ENCODE peak calls at places on chromosomes 6 and 20, in ten cellular contexts. One of them, this sample, is unnamed.
A peak's percentile ranks its signal among the peaks of the same experiment; 100 is the strongest.

GRCh38 chr6:145600299-145600698 is 135.0 kb downstream of the EPM2A start:
- DNase-seq in heart left ventricle: no peak
- DNase-seq in adrenal gland: no peak
- DNase-seq in H54: no peak
- DNase-seq in IMR-90: no peak
- DNase-seq in ovary: no peak
- DNase-seq in erythroblast: no peak
- DNase-seq in sigmoid colon: no peak
- DNase-seq in spleen: no peak
- DNase-seq in A549: no peak
- DNase-seq in this sample: no peak

GRCh38 chr6:149897015-149897697 is 757 bp downstream of the RAET1E start:
- DNase-seq in heart left ventricle: peak; percentile 88
- DNase-seq in adrenal gland: peak; percentile 96
- DNase-seq in H54: peak; percentile 67
- DNase-seq in IMR-90: peak; percentile 92
- DNase-seq in ovary: peak; percentile 91
- DNase-seq in erythroblast: no peak
- DNase-seq in sigmoid colon: peak; percentile 96
- DNase-seq in spleen: peak; percentile 69
- DNase-seq in A549: peak; percentile 46
- DNase-seq in this sample: peak; percentile 96

GRCh38 chr6:12060780-12061619 is 48.9 kb downstream of the HIVEP1 start:
- DNase-seq in heart left ventricle: peak; percentile 70
- DNase-seq in adrenal gland: peak; percentile 58
- DNase-seq in H54: peak; percentile 32
- DNase-seq in IMR-90: peak; percentile 51
- DNase-seq in ovary: no peak
- DNase-seq in erythroblast: no peak
- DNase-seq in sigmoid colon: peak; percentile 79
- DNase-seq in spleen: peak; percentile 93
- DNase-seq in A549: peak; percentile 74
- DNase-seq in this sample: no peak

GRCh38 chr6:101770116-101770515 is 376.6 kb downstream of the GRIK2 start:
- DNase-seq in heart left ventricle: no peak
- DNase-seq in adrenal gland: no peak
- DNase-seq in H54: no peak
- DNase-seq in IMR-90: no peak
- DNase-seq in ovary: no peak
- DNase-seq in erythroblast: no peak
- DNase-seq in sigmoid colon: no peak
- DNase-seq in spleen: no peak
- DNase-seq in A549: no peak
- DNase-seq in this sample: no peak

GRCh38 chr20:58614984-58615760 is 35.9 kb upstream of the STX16 start:
- DNase-seq in heart left ventricle: no peak
- DNase-seq in adrenal gland: no peak
- DNase-seq in H54: no peak
- DNase-seq in IMR-90: no peak
- DNase-seq in ovary: no peak
- DNase-seq in erythroblast: no peak
- DNase-seq in sigmoid colon: no peak
- DNase-seq in spleen: peak; percentile 58
- DNase-seq in A549: no peak
- DNase-seq in this sample: no peak

GRCh38 chr6:167549187-167549586 is 224.3 kb downstream of the TTLL2 start:
- DNase-seq in heart left ventricle: no peak
- DNase-seq in adrenal gland: no peak
- DNase-seq in H54: no peak
- DNase-seq in IMR-90: no peak
- DNase-seq in ovary: no peak
- DNase-seq in erythroblast: no peak
- DNase-seq in sigmoid colon: no peak
- DNase-seq in spleen: no peak
- DNase-seq in A549: no peak
- DNase-seq in this sample: no peak

GRCh38 chr20:2930538-2930937 is 57.3 kb downstream of the PTPRA start:
- DNase-seq in heart left ventricle: no peak
- DNase-seq in adrenal gland: no peak
- DNase-seq in H54: no peak
- DNase-seq in IMR-90: no peak
- DNase-seq in ovary: no peak
- DNase-seq in erythroblast: no peak
- DNase-seq in sigmoid colon: no peak
- DNase-seq in spleen: no peak
- DNase-seq in A549: no peak
- DNase-seq in this sample: no peak

GRCh38 chr6:20791932-20792331 is 257.7 kb downstream of the CDKAL1 start:
- DNase-seq in heart left ventricle: no peak
- DNase-seq in adrenal gland: no peak
- DNase-seq in H54: no peak
- DNase-seq in IMR-90: no peak
- DNase-seq in ovary: no peak
- DNase-seq in erythroblast: no peak
- DNase-seq in sigmoid colon: no peak
- DNase-seq in spleen: no peak
- DNase-seq in A549: no peak
- DNase-seq in this sample: no peak

GRCh38 chr20:62174021-62174804 is 8.6 kb upstream of the MTG2 start:
- DNase-seq in heart left ventricle: no peak
- DNase-seq in adrenal gland: no peak
- DNase-seq in H54: no peak
- DNase-seq in IMR-90: no peak
- DNase-seq in ovary: no peak
- DNase-seq in erythroblast: no peak
- DNase-seq in sigmoid colon: no peak
- DNase-seq in spleen: peak; percentile 54
- DNase-seq in A549: no peak
- DNase-seq in this sample: no peak

GRCh38 chr6:97187951-97188350 is 95.1 kb downstream of the MMS22L start:
- DNase-seq in heart left ventricle: no peak
- DNase-seq in adrenal gland: no peak
- DNase-seq in H54: no peak
- DNase-seq in IMR-90: peak; percentile 28
- DNase-seq in ovary: no peak
- DNase-seq in erythroblast: no peak
- DNase-seq in sigmoid colon: no peak
- DNase-seq in spleen: no peak
- DNase-seq in A549: no peak
- DNase-seq in this sample: no peak

GRCh38 chr20:53900380-53900999 is 169.9 kb downstream of the BCAS1 start:
- DNase-seq in heart left ventricle: no peak
- DNase-seq in adrenal gland: no peak
- DNase-seq in H54: no peak
- DNase-seq in IMR-90: peak; percentile 95
- DNase-seq in ovary: no peak
- DNase-seq in erythroblast: no peak
- DNase-seq in sigmoid colon: no peak
- DNase-seq in spleen: no peak
- DNase-seq in A549: peak; percentile 36
- DNase-seq in this sample: no peak

DNA sequence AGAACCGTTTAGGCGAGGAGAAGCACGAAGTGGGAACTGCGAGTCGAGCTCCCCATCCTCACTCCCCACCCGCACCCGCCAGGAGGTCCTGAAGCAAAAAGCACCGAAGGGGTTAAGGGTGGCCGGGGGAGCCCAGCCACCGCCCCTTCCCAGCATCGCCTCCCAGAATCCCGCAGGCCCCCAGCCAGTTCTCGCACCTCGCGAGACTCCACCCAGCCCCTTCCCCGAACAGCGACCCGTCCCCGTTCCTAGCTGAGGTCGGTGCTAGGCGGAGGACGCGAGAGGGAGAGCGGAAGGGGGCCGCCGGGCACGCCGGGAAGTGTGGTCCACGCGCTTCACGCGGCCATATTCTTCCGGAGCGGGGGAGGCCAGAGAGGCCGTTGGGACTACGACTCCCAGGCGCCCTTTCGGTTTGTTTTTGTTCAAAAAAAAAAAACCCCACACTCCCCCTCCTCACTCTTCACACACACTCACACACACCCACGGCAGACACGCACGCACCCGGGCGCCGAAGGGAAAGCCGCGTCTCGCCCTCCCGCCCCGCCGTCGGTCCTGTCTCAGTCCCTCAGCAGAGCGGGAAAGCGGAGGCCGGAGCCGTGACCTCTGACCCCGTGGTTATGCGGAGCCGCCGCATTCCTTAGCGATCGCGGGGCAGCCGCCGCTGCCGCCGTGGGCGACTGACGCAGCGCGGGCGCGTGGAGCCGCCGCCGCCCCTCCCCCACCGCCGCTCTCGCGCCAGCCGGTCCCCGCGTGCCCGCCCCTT is at the start of gene ASXL1:
- DNase-seq in heart left ventricle: peak; percentile 99
- DNase-seq in adrenal gland: peak; percentile 98
- DNase-seq in H54: peak; percentile 89
- DNase-seq in IMR-90: peak; percentile 95
- DNase-seq in ovary: peak; percentile 98
- DNase-seq in erythroblast: peak; percentile 95
- DNase-seq in sigmoid colon: peak; percentile 98
- DNase-seq in spleen: peak; percentile 99
- DNase-seq in A549: peak; percentile 98
- DNase-seq in this sample: no peak
- TF ChIP-seq POLR2A in heart left ventricle: peak; percentile 69
- TF ChIP-seq POLR2A in adrenal gland: peak; percentile 57
- TF ChIP-seq POLR2A in H54: peak; percentile 62
- TF ChIP-seq POLR2A in IMR-90: no peak
- TF ChIP-seq POLR2A in ovary: peak; percentile 75
- TF ChIP-seq POLR2A in erythroblast: peak; percentile 83
- TF ChIP-seq POLR2A in sigmoid colon: no peak
- TF ChIP-seq POLR2A in spleen: peak; percentile 58
- TF ChIP-seq POLR2A in A549: peak; percentile 49
- TF ChIP-seq POLR2A in this sample: no peak

DNA sequence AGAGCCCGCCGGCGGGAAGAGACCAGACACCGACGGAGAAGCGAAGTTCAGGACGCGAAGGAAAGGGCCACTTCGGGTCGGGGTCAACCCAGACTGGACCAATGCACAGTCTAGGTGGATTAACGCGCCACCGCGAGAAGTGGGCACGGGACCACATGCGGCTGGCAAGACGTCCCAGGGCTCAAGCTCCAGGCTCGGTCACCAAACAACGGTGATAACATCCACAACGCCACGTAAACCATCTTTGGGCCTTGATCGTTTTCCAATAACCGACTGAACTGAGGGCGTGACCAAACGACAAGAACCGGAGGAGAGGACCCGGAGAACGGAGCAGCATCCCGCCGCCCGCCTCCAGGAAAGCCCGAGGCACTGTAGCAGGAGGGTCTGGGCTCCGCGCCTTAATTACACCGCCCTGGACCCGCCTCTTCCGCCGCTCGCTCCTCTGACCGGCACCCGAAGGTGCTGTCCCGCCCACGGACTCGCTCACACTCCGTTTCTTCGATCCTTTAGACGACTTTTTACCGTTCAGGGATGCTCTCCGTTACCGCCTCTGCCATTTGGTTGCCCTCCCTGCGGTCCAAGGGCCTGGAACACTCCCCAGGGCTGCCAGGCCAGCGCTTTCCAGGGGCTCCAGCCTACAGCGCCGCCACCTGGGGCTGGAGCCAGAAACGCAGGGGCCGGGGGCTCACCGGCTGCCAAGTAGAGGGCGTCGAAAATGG is 44.1 kb downstream of the DPPA5 start:
- DNase-seq in heart left ventricle: peak; percentile 45
- DNase-seq in adrenal gland: no peak
- DNase-seq in H54: peak; percentile 75
- DNase-seq in IMR-90: peak; percentile 52
- DNase-seq in ovary: peak; percentile 48
- DNase-seq in erythroblast: peak; percentile 16
- DNase-seq in sigmoid colon: peak; percentile 69
- DNase-seq in spleen: peak; percentile 91
- DNase-seq in A549: peak; percentile 67
- DNase-seq in this sample: no peak
- TF ChIP-seq POLR2A in heart left ventricle: no peak
- TF ChIP-seq POLR2A in adrenal gland: no peak
- TF ChIP-seq POLR2A in H54: peak; percentile 84
- TF ChIP-seq POLR2A in IMR-90: peak; percentile 62
- TF ChIP-seq POLR2A in ovary: peak; percentile 17
- TF ChIP-seq POLR2A in erythroblast: no peak
- TF ChIP-seq POLR2A in sigmoid colon: no peak
- TF ChIP-seq POLR2A in spleen: no peak
- TF ChIP-seq POLR2A in A549: peak; percentile 83
- TF ChIP-seq POLR2A in this sample: no peak

GRCh38 chr20:63500151-63500901 is 1.4 kb upstream of the EEF1A2 start:
- DNase-seq in heart left ventricle: peak; percentile 77
- DNase-seq in adrenal gland: peak; percentile 9
- DNase-seq in H54: no peak
- DNase-seq in IMR-90: no peak
- DNase-seq in ovary: no peak
- DNase-seq in erythroblast: no peak
- DNase-seq in sigmoid colon: no peak
- DNase-seq in spleen: no peak
- DNase-seq in A549: no peak
- DNase-seq in this sample: no peak

GRCh38 chr20:63502671-63503172 is 3.8 kb upstream of the EEF1A2 start:
- DNase-seq in heart left ventricle: no peak
- DNase-seq in adrenal gland: no peak
- DNase-seq in H54: no peak
- DNase-seq in IMR-90: no peak
- DNase-seq in ovary: no peak
- DNase-seq in erythroblast: no peak
- DNase-seq in sigmoid colon: no peak
- DNase-seq in spleen: no peak
- DNase-seq in A549: no peak
- DNase-seq in this sample: no peak

GRCh38 chr20:63499333-63499969 is 568 bp upstream of the EEF1A2 start:
- DNase-seq in heart left ventricle: peak; percentile 30
- DNase-seq in adrenal gland: peak; percentile 7
- DNase-seq in H54: no peak
- DNase-seq in IMR-90: no peak
- DNase-seq in ovary: no peak
- DNase-seq in erythroblast: no peak
- DNase-seq in sigmoid colon: peak; percentile 58
- DNase-seq in spleen: no peak
- DNase-seq in A549: no peak
- DNase-seq in this sample: no peak

GRCh38 chr20:63501818-63502670 is 3.2 kb upstream of the EEF1A2 start:
- DNase-seq in heart left ventricle: peak; percentile 90
- DNase-seq in adrenal gland: no peak
- DNase-seq in H54: no peak
- DNase-seq in IMR-90: peak; percentile 16
- DNase-seq in ovary: no peak
- DNase-seq in erythroblast: no peak
- DNase-seq in sigmoid colon: peak; percentile 56
- DNase-seq in spleen: no peak
- DNase-seq in A549: no peak
- DNase-seq in this sample: no peak

GRCh38 chr20:63500902-63501817 is 2.3 kb upstream of the EEF1A2 start:
- DNase-seq in heart left ventricle: peak; percentile 19
- DNase-seq in adrenal gland: no peak
- DNase-seq in H54: no peak
- DNase-seq in IMR-90: no peak
- DNase-seq in ovary: no peak
- DNase-seq in erythroblast: no peak
- DNase-seq in sigmoid colon: no peak
- DNase-seq in spleen: no peak
- DNase-seq in A549: no peak
- DNase-seq in this sample: no peak
- TF ChIP-seq POLR2A in heart left ventricle: no peak
- TF ChIP-seq POLR2A in adrenal gland: no peak
- TF ChIP-seq POLR2A in H54: no peak
- TF ChIP-seq POLR2A in IMR-90: no peak
- TF ChIP-seq POLR2A in ovary: no peak
- TF ChIP-seq POLR2A in erythroblast: no peak
- TF ChIP-seq POLR2A in sigmoid colon: no peak
- TF ChIP-seq POLR2A in spleen: no peak
- TF ChIP-seq POLR2A in A549: no peak
- TF ChIP-seq POLR2A in this sample: no peak

GRCh38 chr20:35039146-35039545 is 53.5 kb downstream of the TRPC4AP start:
- DNase-seq in heart left ventricle: no peak
- DNase-seq in adrenal gland: no peak
- DNase-seq in H54: no peak
- DNase-seq in IMR-90: no peak
- DNase-seq in ovary: no peak
- DNase-seq in erythroblast: no peak
- DNase-seq in sigmoid colon: no peak
- DNase-seq in spleen: no peak
- DNase-seq in A549: no peak
- DNase-seq in this sample: no peak
- TF ChIP-seq POLR2A in heart left ventricle: no peak
- TF ChIP-seq POLR2A in adrenal gland: no peak
- TF ChIP-seq POLR2A in H54: no peak
- TF ChIP-seq POLR2A in IMR-90: no peak
- TF ChIP-seq POLR2A in ovary: no peak
- TF ChIP-seq POLR2A in erythroblast: no peak
- TF ChIP-seq POLR2A in sigmoid colon: no peak
- TF ChIP-seq POLR2A in spleen: no peak
- TF ChIP-seq POLR2A in A549: no peak
- TF ChIP-seq POLR2A in this sample: no peak